ENCODE peak calls at places on chromosomes 1 and 21, in seven cellular contexts. X, N, C, Z, F, T and B are unnamed samples.

GRCh38 chr1:97108200-97108599 is 386.6 kb downstream of the PTBP2 start:
- DNase-seq in X (no peak), N (peak), F (no peak), T (peak), C (peak), Z (no peak), B (no peak)

GRCh38 chr1:15214507-15214906 is 32.5 kb upstream of the FHAD1 start:
- DNase-seq in N (peak), C (peak), F (no peak), Z (peak), T (peak), X (peak), B (no peak)

GRCh38 chr1:179447489-179447888 is 81.7 kb downstream of the AXDND1 start:
- DNase-seq in T (peak), N (peak), F (no peak), X (no peak), Z (no peak), C (peak), B (no peak)

GRCh38 chr1:156664949-156665411 is 12.2 kb downstream of the NES start:
- DNase-seq in T (no peak), N (no peak), F (no peak), X (no peak), Z (no peak), C (no peak), B (no peak)

GRCh38 chr1:225848044-225848955 is 33.9 kb downstream of the TMEM63A start:
- DNase-seq in F (no peak), T (no peak), Z (no peak), C (peak), N (no peak), X (no peak), B (no peak)

GRCh38 chr1:197862671-197863070 is 39.8 kb upstream of the C1orf53 start:
- DNase-seq in N (no peak), C (peak), F (no peak), Z (no peak), T (no peak), X (no peak), B (no peak)

GRCh38 chr1:12464627-12465056 is 153.4 kb downstream of the DHRS3 start:
- DNase-seq in T (peak), N (peak), X (peak), F (peak), Z (peak), C (peak), B (peak)

GRCh38 chr1:23953020-23953419 is 6.6 kb upstream of the PNRC2 start:
- DNase-seq in X (no peak), T (no peak), F (no peak), N (no peak), C (no peak), Z (no peak), B (no peak)

GRCh38 chr1:43414634-43415223 is 25.0 kb downstream of the SZT2 start:
- DNase-seq in C (peak), T (peak), Z (no peak), N (peak), X (no peak), F (no peak), B (no peak)

GRCh38 chr21:29257701-29258100 is 41.0 kb upstream of the BACH1 start:
- DNase-seq in F (no peak), X (no peak), N (peak), C (no peak), Z (no peak), T (no peak), B (no peak)

GRCh38 chr1:44423706-44424546 is 18.9 kb downstream of the RNF220 start:
- DNase-seq in Z (no peak), C (peak), X (peak), T (peak), F (peak), N (peak), B (no peak)

GRCh38 chr1:168135116-168135981 is 1.4 kb downstream of the GPR161 start:
- DNase-seq in F (no peak), C (no peak), N (no peak), Z (no peak), X (no peak), T (peak), B (no peak)

GRCh38 chr1:215660259-215660658 is 93.2 kb downstream of the KCTD3 start:
- DNase-seq in C (no peak), F (no peak), N (no peak), X (no peak), T (no peak), Z (no peak), B (no peak)

GRCh38 chr21:33394260-33394659 is 9.0 kb upstream of the IFNGR2 start:
- DNase-seq in N (no peak), X (peak), C (no peak), Z (no peak), T (peak), F (no peak), B (no peak)

GRCh38 chr1:155166373-155167165 is 6.5 kb downstream of the KRTCAP2 start:
- DNase-seq in N (peak), F (no peak), Z (peak), C (no peak), X (peak), T (peak), B (peak)

GRCh38 chr21:44970766-44971671 is 31.2 kb downstream of the SLX9 start:
- DNase-seq in Z (no peak), T (no peak), X (peak), N (no peak), F (no peak), C (no peak), B (no peak)

GRCh38 chr1:44707959-44708831 is 22.8 kb downstream of the RNU5D-1 start:
- DNase-seq in Z (no peak), X (no peak), N (peak), C (peak), T (peak), F (no peak), B (no peak)

GRCh38 chr21:35933466-35933865 is 126.9 kb downstream of the SETD4 start:
- DNase-seq in F (peak), C (peak), T (peak), X (peak), Z (peak), N (peak), B (peak)

GRCh38 chr1:61259379-61260148 is 177.2 kb downstream of the NFIA start:
- DNase-seq in T (peak), X (no peak), F (no peak), N (no peak), Z (no peak), C (no peak), B (no peak)

GRCh38 chr1:27509127-27510080 is 19.4 kb upstream of the WASF2 start:
- DNase-seq in Z (no peak), C (no peak), T (no peak), F (no peak), X (no peak), N (no peak), B (no peak)

GRCh38 chr21:22791986-22792560 is 1793.9 kb downstream of the NCAM2 start:
- DNase-seq in Z (no peak), F (no peak), X (no peak), T (peak), N (peak), C (peak), B (no peak)

GRCh38 chr1:204080163-204080903 is 7.4 kb downstream of the SOX13 start:
- DNase-seq in N (peak), X (peak), Z (peak), T (peak), F (peak), C (peak), B (peak)

GRCh38 chr1:41072051-41072450 is 50.5 kb upstream of the SLFNL1 start:
- DNase-seq in N (peak), F (no peak), C (peak), X (no peak), T (peak), Z (no peak), B (no peak)

GRCh38 chr1:228278432-228278941 is 70.6 kb downstream of the OBSCN start:
- DNase-seq in X (peak), C (no peak), Z (no peak), N (no peak), T (no peak), F (no peak), B (peak)

GRCh38 chr1:99657213-99658030 is 11.5 kb downstream of the PALMD start:
- DNase-seq in N (peak), T (no peak), C (no peak), X (no peak), Z (no peak), F (no peak), B (no peak)

DNA sequence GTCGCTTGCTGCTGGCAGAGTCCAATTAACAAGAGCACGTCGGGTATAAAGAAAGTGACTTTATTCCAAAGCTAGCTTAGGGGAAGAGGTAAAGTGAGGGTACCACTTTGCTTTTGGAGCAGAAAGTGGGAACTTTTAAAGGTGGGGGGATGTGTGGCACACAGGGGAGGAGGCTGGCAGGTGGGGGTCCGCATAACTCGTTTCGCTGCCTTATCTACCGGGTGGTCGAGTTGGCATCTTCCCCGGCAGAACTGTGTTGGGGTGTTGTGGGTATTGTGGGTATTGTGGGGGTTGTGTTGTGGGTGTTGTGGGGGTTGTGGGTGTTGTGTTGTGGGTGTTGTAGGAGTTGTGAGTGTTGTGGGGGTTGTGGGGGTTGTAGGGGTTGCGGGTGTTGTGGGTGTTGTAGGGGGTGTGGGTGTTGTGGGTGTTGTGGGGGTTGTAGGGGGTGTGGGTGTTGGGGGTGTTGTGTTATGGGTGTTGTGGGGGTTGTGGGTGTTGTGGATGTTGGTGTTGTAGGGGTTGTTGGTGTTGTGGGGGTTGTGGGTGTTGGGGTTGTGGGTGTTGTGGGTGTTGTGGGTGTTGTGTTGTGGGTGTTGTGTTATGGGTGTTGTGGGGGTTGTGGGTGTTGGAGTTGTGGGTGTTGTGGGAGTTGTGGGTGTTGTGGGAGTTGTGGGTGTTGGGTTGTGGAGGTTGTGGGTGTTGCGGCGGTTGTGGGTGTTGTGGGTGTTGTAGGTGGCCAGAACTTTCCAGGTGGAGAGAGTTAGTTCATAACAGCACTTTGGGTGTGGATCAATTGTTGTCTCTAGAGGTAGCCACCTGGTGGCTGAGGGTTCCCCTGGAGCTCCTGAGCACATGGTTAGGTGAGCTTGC is 52.7 kb downstream of the AGPAT3 start:
- DNase-seq in Z (no peak), F (no peak), T (no peak), N (no peak), C (no peak), X (peak), B (no peak)
- H3K4me3 ChIP-seq in Z (no peak), F (no peak), T (no peak), N (no peak), C (no peak), X (no peak), B (no peak)

GRCh38 chr1:205294914-205295310 is 26.6 kb downstream of the NUAK2 start:
- DNase-seq in Z (no peak), F (no peak), C (peak), X (no peak), T (no peak), N (no peak), B (no peak)

GRCh38 chr1:205293350-205294074 is 28.0 kb downstream of the NUAK2 start:
- DNase-seq in C (no peak), Z (no peak), T (no peak), F (no peak), N (no peak), X (no peak), B (no peak)

GRCh38 chr1:205291577-205291976 is 30.0 kb downstream of the NUAK2 start:
- DNase-seq in C (no peak), Z (no peak), N (no peak), X (no peak), F (no peak), T (no peak), B (no peak)

GRCh38 chr1:205296154-205296553 is 25.4 kb downstream of the NUAK2 start:
- DNase-seq in C (no peak), N (no peak), T (no peak), F (no peak), X (no peak), Z (no peak), B (no peak)

GRCh38 chr1:205294175-205294913 is 27.2 kb downstream of the NUAK2 start:
- DNase-seq in C (peak), N (peak), Z (peak), F (no peak), X (no peak), T (peak), B (no peak)
- H3K4me3 ChIP-seq in C (no peak), N (no peak), Z (no peak), F (no peak), X (no peak), T (no peak), B (no peak)

DNA sequence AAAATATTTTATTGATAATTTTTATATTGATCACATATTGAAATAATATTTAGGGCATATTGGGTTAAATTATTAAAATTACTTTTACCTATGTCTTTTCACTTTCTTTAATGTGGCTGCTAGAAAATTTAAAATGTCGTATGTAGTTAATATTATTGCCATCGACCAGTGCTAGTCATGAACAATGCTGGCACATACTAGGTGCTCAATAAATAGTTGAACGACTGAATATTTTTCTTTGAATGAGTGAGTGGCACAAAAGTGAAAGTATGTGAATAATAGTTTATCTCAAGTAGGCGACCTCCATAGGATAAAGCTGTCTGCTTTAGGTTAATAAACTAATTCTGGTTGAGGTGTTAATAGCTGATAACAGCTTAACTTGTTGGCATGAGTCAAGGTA is 150.8 kb upstream of the FGGY start:
- DNase-seq in X (no peak), Z (no peak), F (no peak), N (no peak), T (no peak), C (no peak), B (no peak)
- H3K4me3 ChIP-seq in X (no peak), Z (no peak), F (peak), N (no peak), T (peak), C (no peak), B (peak)

DNA sequence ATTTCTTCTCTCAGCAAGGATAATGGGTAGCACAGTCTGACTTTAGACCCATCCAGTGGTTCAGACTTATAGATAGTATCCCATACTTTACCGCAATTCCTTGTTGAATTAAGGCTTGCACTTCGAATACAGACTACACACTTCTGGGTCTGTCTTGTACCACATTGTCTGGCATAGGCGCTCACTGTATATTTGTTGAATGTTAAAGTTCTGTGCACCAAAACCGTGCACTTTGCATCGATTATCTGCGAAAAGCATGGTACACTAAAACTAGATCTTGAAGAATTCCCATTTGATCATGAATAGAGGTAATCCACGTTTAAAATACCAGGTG is 556 bp upstream of the RYR2 start:
- DNase-seq in F (no peak), T (no peak), X (no peak), N (no peak), Z (no peak), C (no peak), B (no peak)
- H3K4me3 ChIP-seq in F (peak), T (no peak), X (peak), N (no peak), Z (no peak), C (no peak), B (peak)

GRCh38 chr1:93446837-93447451 is 974 bp upstream of the FNBP1L start:
- DNase-seq in T (no peak), Z (no peak), F (no peak), N (peak), X (peak), C (no peak), B (no peak)

GRCh38 chr1:93447481-93448291 is at the start of gene FNBP1L:
- DNase-seq in C (peak), N (peak), F (no peak), X (peak), Z (peak), T (peak), B (peak)

GRCh38 chr1:93450331-93450730 is 2.4 kb downstream of the FNBP1L start:
- DNase-seq in Z (no peak), F (no peak), T (no peak), N (no peak), C (no peak), X (no peak), B (no peak)

GRCh38 chr1:93448983-93449805 is 1.3 kb downstream of the FNBP1L start:
- DNase-seq in C (peak), N (peak), F (no peak), X (no peak), Z (no peak), T (peak), B (no peak)

DNA sequence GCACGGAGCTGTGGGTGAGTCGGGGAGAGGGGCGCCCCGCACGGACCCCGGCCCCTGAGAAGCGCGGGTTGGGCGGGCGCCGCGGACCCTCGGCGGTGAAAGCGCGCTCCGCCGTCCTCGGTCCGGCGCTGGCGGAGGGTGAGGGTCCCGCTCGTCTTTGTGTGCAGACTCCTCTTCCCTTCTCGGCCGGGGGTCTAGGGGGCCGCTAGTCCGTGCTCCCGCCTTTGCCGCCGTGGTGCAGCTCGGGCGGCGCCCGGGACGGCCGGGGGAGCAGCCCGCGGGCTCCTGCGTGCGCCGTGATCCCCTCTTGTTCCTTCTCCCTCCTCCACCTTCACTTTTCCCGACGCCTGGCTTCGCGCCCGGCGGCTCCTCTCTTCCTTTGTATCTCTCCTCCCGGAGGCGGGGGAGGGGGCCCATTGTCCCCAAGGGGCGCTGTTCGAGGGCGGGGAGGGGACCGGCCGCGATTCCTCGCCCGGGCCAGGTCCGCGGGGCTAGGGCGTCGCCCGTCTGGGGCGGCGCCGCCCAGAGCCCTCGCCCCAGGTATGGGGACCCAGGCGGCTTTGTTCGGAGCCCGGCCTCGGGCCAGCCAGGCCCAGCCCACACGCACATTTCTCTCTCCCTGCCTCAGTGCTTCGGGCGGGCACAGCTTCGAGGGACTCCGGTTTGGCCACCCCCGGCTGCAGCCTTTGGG is 519 bp downstream of the FNBP1L start:
- DNase-seq in F (no peak), Z (peak), N (peak), X (peak), C (no peak), T (no peak), B (no peak)
- H3K4me3 ChIP-seq in F (peak), Z (peak), N (peak), X (peak), C (peak), T (peak), B (peak)

GRCh38 chr1:32742132-32742947 is 39.8 kb upstream of the SYNC start:
- DNase-seq in C (no peak), F (no peak), X (no peak), N (no peak), T (no peak), Z (peak), B (no peak)

GRCh38 chr1:32742956-32743355 is 40.4 kb upstream of the SYNC start:
- DNase-seq in N (no peak), F (no peak), T (no peak), Z (no peak), C (no peak), X (no peak), B (no peak)

GRCh38 chr1:32744063-32744410 is 41.5 kb upstream of the SYNC start:
- DNase-seq in X (no peak), F (no peak), N (no peak), Z (no peak), T (no peak), C (no peak), B (no peak)

GRCh38 chr1:32741417-32742131 is 39.0 kb upstream of the SYNC start:
- DNase-seq in F (no peak), X (no peak), Z (peak), C (no peak), T (no peak), N (no peak), B (no peak)

GRCh38 chr1:32743380-32744062 is 41.0 kb upstream of the SYNC start:
- DNase-seq in T (no peak), X (no peak), Z (no peak), N (no peak), C (no peak), F (no peak), B (no peak)
- H3K4me3 ChIP-seq in T (no peak), X (no peak), Z (no peak), N (no peak), C (no peak), F (no peak), B (peak)

GRCh38 chr1:245609354-245609753 is 454.6 kb downstream of the KIF26B start:
- DNase-seq in X (no peak), N (no peak), F (no peak), Z (no peak), T (no peak), C (no peak), B (no peak)

GRCh38 chr1:245604979-245605378 is 450.2 kb downstream of the KIF26B start:
- DNase-seq in T (no peak), X (no peak), F (no peak), N (peak), Z (no peak), C (peak), B (no peak)

GRCh38 chr1:245603311-245603865 is 448.6 kb downstream of the KIF26B start:
- DNase-seq in C (no peak), X (no peak), F (no peak), Z (no peak), N (no peak), T (no peak), B (peak)

GRCh38 chr1:245605480-245606156 is 450.8 kb downstream of the KIF26B start:
- DNase-seq in X (no peak), C (peak), Z (no peak), T (peak), F (no peak), N (peak), B (no peak)

GRCh38 chr1:245606157-245606725 is 451.5 kb downstream of the KIF26B start:
- DNase-seq in N (no peak), F (no peak), Z (no peak), X (no peak), C (no peak), T (no peak), B (no peak)
- H3K4me3 ChIP-seq in N (no peak), F (no peak), Z (no peak), X (peak), C (no peak), T (no peak), B (no peak)

GRCh38 chr1:206117151-206117948 is at the start of gene AVPR1B:
- DNase-seq in X (no peak), Z (no peak), C (peak), T (peak), N (peak), F (no peak), B (peak)
- H3K4me3 ChIP-seq in X (peak), Z (peak), C (no peak), T (peak), N (peak), F (peak), B (peak)